ENCODE peak calls at places on chromosomes 4 and X, in seven cellular contexts. One of them, this sample, is unnamed.

GRCh38 chr4:89249716-89250361 is 57.8 kb downstream of the GPRIN3 start:
- DNase-seq in adrenal gland: no peak
- DNase-seq in transverse colon: no peak
- DNase-seq in CD8-positive, alpha-beta memory T cell: no peak
- DNase-seq in esophagus muscularis mucosa: no peak
- DNase-seq in PC-3: no peak
- DNase-seq in left ventricle myocardium inferior: no peak
- DNase-seq in this sample: no peak

GRCh38 chrX:121161501-121161933 is 114.1 kb downstream of the GLUD2 start:
- DNase-seq in adrenal gland: no peak
- DNase-seq in transverse colon: no peak
- DNase-seq in CD8-positive, alpha-beta memory T cell: no peak
- DNase-seq in esophagus muscularis mucosa: no peak
- DNase-seq in PC-3: no peak
- DNase-seq in left ventricle myocardium inferior: no peak
- DNase-seq in this sample: no peak

GRCh38 chr4:151573945-151574344 is 165.0 kb downstream of the FHIP1A start:
- DNase-seq in adrenal gland: no peak
- DNase-seq in transverse colon: peak; percentile 72
- DNase-seq in CD8-positive, alpha-beta memory T cell: no peak
- DNase-seq in esophagus muscularis mucosa: no peak
- DNase-seq in PC-3: peak; percentile 61
- DNase-seq in left ventricle myocardium inferior: no peak
- DNase-seq in this sample: no peak

GRCh38 chr4:174265917-174266316 is 17.6 kb downstream of the FBXO8 start:
- DNase-seq in adrenal gland: no peak
- DNase-seq in transverse colon: no peak
- DNase-seq in CD8-positive, alpha-beta memory T cell: no peak
- DNase-seq in esophagus muscularis mucosa: no peak
- DNase-seq in PC-3: no peak
- DNase-seq in left ventricle myocardium inferior: no peak
- DNase-seq in this sample: no peak

GRCh38 chrX:51148848-51149247 is 183.8 kb upstream of the NUDT10 start:
- DNase-seq in adrenal gland: peak; percentile 29
- DNase-seq in transverse colon: no peak
- DNase-seq in CD8-positive, alpha-beta memory T cell: no peak
- DNase-seq in esophagus muscularis mucosa: no peak
- DNase-seq in PC-3: peak; percentile 27
- DNase-seq in left ventricle myocardium inferior: no peak
- DNase-seq in this sample: no peak

GRCh38 chrX:33970028-33970932 is 161.8 kb downstream of the FAM47A start:
- DNase-seq in adrenal gland: no peak
- DNase-seq in transverse colon: no peak
- DNase-seq in CD8-positive, alpha-beta memory T cell: no peak
- DNase-seq in esophagus muscularis mucosa: no peak
- DNase-seq in PC-3: no peak
- DNase-seq in left ventricle myocardium inferior: no peak
- DNase-seq in this sample: no peak

GRCh38 chr4:98474408-98474844 is 184.0 kb downstream of the TSPAN5 start:
- DNase-seq in adrenal gland: no peak
- DNase-seq in transverse colon: no peak
- DNase-seq in CD8-positive, alpha-beta memory T cell: no peak
- DNase-seq in esophagus muscularis mucosa: no peak
- DNase-seq in PC-3: peak; percentile 63
- DNase-seq in left ventricle myocardium inferior: no peak
- DNase-seq in this sample: no peak

GRCh38 chr4:186134254-186134653 is 29.8 kb downstream of the FAM149A start:
- DNase-seq in adrenal gland: no peak
- DNase-seq in transverse colon: peak; percentile 20
- DNase-seq in CD8-positive, alpha-beta memory T cell: no peak
- DNase-seq in esophagus muscularis mucosa: peak; percentile 47
- DNase-seq in PC-3: no peak
- DNase-seq in left ventricle myocardium inferior: no peak
- DNase-seq in this sample: no peak

GRCh38 chrX:40922307-40922706 is 162.9 kb upstream of the USP9X start:
- DNase-seq in adrenal gland: no peak
- DNase-seq in transverse colon: no peak
- DNase-seq in CD8-positive, alpha-beta memory T cell: no peak
- DNase-seq in esophagus muscularis mucosa: no peak
- DNase-seq in PC-3: peak; percentile 81
- DNase-seq in left ventricle myocardium inferior: no peak
- DNase-seq in this sample: no peak

GRCh38 chr4:154946113-154946512 is 165.0 kb downstream of the RBM46 start:
- DNase-seq in adrenal gland: no peak
- DNase-seq in transverse colon: no peak
- DNase-seq in CD8-positive, alpha-beta memory T cell: no peak
- DNase-seq in esophagus muscularis mucosa: no peak
- DNase-seq in PC-3: no peak
- DNase-seq in left ventricle myocardium inferior: no peak
- DNase-seq in this sample: no peak

GRCh38 chr4:186067757-186068385 is 1.1 kb upstream of the TLR3 start:
- DNase-seq in adrenal gland: peak; percentile 74
- DNase-seq in transverse colon: peak; percentile 80
- DNase-seq in CD8-positive, alpha-beta memory T cell: peak; percentile 15
- DNase-seq in esophagus muscularis mucosa: no peak
- DNase-seq in PC-3: peak; percentile 58
- DNase-seq in left ventricle myocardium inferior: peak; percentile 41
- DNase-seq in this sample: peak; percentile 78

GRCh38 chrX:31423575-31424284 is 351.9 kb upstream of the FTHL17 start:
- DNase-seq in adrenal gland: peak; percentile 39
- DNase-seq in transverse colon: peak; percentile 19
- DNase-seq in CD8-positive, alpha-beta memory T cell: no peak
- DNase-seq in esophagus muscularis mucosa: no peak
- DNase-seq in PC-3: peak; percentile 51
- DNase-seq in left ventricle myocardium inferior: peak; percentile 17
- DNase-seq in this sample: no peak

GRCh38 chrX:40152706-40153334 is 55.1 kb upstream of the BCOR start:
- DNase-seq in adrenal gland: peak; percentile 43
- DNase-seq in transverse colon: peak; percentile 52
- DNase-seq in CD8-positive, alpha-beta memory T cell: no peak
- DNase-seq in esophagus muscularis mucosa: no peak
- DNase-seq in PC-3: peak; percentile 50
- DNase-seq in left ventricle myocardium inferior: peak; percentile 53
- DNase-seq in this sample: no peak

GRCh38 chr4:123564758-123565346 is 168.3 kb downstream of the SPRY1 start:
- DNase-seq in adrenal gland: peak; percentile 27
- DNase-seq in transverse colon: peak; percentile 66
- DNase-seq in CD8-positive, alpha-beta memory T cell: peak; percentile 56
- DNase-seq in esophagus muscularis mucosa: no peak
- DNase-seq in PC-3: peak; percentile 78
- DNase-seq in left ventricle myocardium inferior: no peak
- DNase-seq in this sample: no peak

GRCh38 chrX:122906726-122907125 is 277.4 kb upstream of the GRIA3 start:
- DNase-seq in adrenal gland: no peak
- DNase-seq in transverse colon: no peak
- DNase-seq in CD8-positive, alpha-beta memory T cell: no peak
- DNase-seq in esophagus muscularis mucosa: no peak
- DNase-seq in PC-3: no peak
- DNase-seq in left ventricle myocardium inferior: no peak
- DNase-seq in this sample: no peak

GRCh38 chrX:128800138-128800537 is 723.2 kb downstream of the SMARCA1 start:
- DNase-seq in adrenal gland: no peak
- DNase-seq in transverse colon: no peak
- DNase-seq in CD8-positive, alpha-beta memory T cell: no peak
- DNase-seq in esophagus muscularis mucosa: no peak
- DNase-seq in PC-3: no peak
- DNase-seq in left ventricle myocardium inferior: no peak
- DNase-seq in this sample: no peak

GRCh38 chr4:148443550-148444295 is 1.5 kb upstream of the NR3C2 start:
- DNase-seq in adrenal gland: peak; percentile 39
- DNase-seq in transverse colon: peak; percentile 40
- DNase-seq in CD8-positive, alpha-beta memory T cell: peak; percentile 55
- DNase-seq in esophagus muscularis mucosa: no peak
- DNase-seq in PC-3: peak; percentile 5
- DNase-seq in left ventricle myocardium inferior: peak; percentile 41
- DNase-seq in this sample: peak; percentile 61

GRCh38 chrX:155053656-155054055 is 17.3 kb downstream of the CMC4 start:
- DNase-seq in adrenal gland: no peak
- DNase-seq in transverse colon: no peak
- DNase-seq in CD8-positive, alpha-beta memory T cell: no peak
- DNase-seq in esophagus muscularis mucosa: no peak
- DNase-seq in PC-3: no peak
- DNase-seq in left ventricle myocardium inferior: no peak
- DNase-seq in this sample: no peak

GRCh38 chrX:153469811-153470410 is 465 bp downstream of the HAUS7 start:
- DNase-seq in adrenal gland: peak; percentile 26
- DNase-seq in transverse colon: no peak
- DNase-seq in CD8-positive, alpha-beta memory T cell: no peak
- DNase-seq in esophagus muscularis mucosa: no peak
- DNase-seq in PC-3: peak; percentile 28
- DNase-seq in left ventricle myocardium inferior: no peak
- DNase-seq in this sample: no peak

GRCh38 chr4:33696066-33696465 is 2548.2 kb downstream of the ARAP2 start:
- DNase-seq in adrenal gland: no peak
- DNase-seq in transverse colon: no peak
- DNase-seq in CD8-positive, alpha-beta memory T cell: no peak
- DNase-seq in esophagus muscularis mucosa: no peak
- DNase-seq in PC-3: peak; percentile 18
- DNase-seq in left ventricle myocardium inferior: no peak
- DNase-seq in this sample: no peak

GRCh38 chr4:140237616-140238352 is 83.8 kb upstream of the MAML3 start:
- DNase-seq in adrenal gland: peak; percentile 35
- DNase-seq in transverse colon: peak; percentile 71
- DNase-seq in CD8-positive, alpha-beta memory T cell: no peak
- DNase-seq in esophagus muscularis mucosa: no peak
- DNase-seq in PC-3: no peak
- DNase-seq in left ventricle myocardium inferior: peak; percentile 79
- DNase-seq in this sample: peak; percentile 81
- H3K4me1 ChIP-seq in adrenal gland: peaks cover 27% of the 10 kb centered on the region
- H3K4me1 ChIP-seq in transverse colon: peaks cover 27% of the 10 kb centered on the region
- H3K4me1 ChIP-seq in CD8-positive, alpha-beta memory T cell: peaks cover 7% of the 10 kb centered on the region
- H3K4me1 ChIP-seq in esophagus muscularis mucosa: peaks cover 42% of the 10 kb centered on the region
- H3K4me1 ChIP-seq in PC-3: peaks cover 9% of the 10 kb centered on the region
- H3K4me1 ChIP-seq in left ventricle myocardium inferior: peaks cover 50% of the 10 kb centered on the region
- H3K4me1 ChIP-seq in this sample: no peaks in the 10 kb centered on the region

DNA sequence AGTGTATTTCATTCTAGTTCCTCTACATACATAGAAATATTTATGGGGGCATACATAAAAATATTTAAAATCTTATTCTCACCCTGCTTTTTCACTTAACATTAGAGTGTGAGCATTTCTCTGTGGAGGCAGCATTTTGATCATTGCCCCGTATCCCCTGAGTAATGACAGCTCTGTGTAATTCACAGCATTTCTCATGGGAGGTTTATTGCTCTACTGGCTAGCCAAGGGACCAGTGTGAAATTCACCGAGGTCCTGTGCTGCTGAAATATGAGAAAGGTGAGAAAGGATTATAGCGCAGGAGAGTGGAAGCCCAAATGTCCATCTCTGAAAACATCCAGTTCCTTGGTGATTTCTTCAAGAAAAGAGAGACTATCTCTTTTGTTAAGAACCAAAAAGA is 22.9 kb downstream of the PDGFC start:
- DNase-seq in adrenal gland: no peak
- DNase-seq in transverse colon: no peak
- DNase-seq in CD8-positive, alpha-beta memory T cell: no peak
- DNase-seq in esophagus muscularis mucosa: no peak
- DNase-seq in PC-3: no peak
- DNase-seq in left ventricle myocardium inferior: no peak
- DNase-seq in this sample: no peak
- H3K4me1 ChIP-seq in adrenal gland: peaks cover 55% of the 10 kb centered on the region
- H3K4me1 ChIP-seq in transverse colon: peaks cover 5% of the 10 kb centered on the region
- H3K4me1 ChIP-seq in CD8-positive, alpha-beta memory T cell: no peaks in the 10 kb centered on the region
- H3K4me1 ChIP-seq in esophagus muscularis mucosa: peaks cover 100% of the 10 kb centered on the region
- H3K4me1 ChIP-seq in PC-3: peaks cover 84% of the 10 kb centered on the region
- H3K4me1 ChIP-seq in left ventricle myocardium inferior: peaks cover 85% of the 10 kb centered on the region
- H3K4me1 ChIP-seq in this sample: no peaks in the 10 kb centered on the region

GRCh38 chr4:184448828-184449227 is 25.5 kb downstream of the IRF2 start:
- DNase-seq in adrenal gland: peak; percentile 73
- DNase-seq in transverse colon: peak; percentile 44
- DNase-seq in CD8-positive, alpha-beta memory T cell: no peak
- DNase-seq in esophagus muscularis mucosa: no peak
- DNase-seq in PC-3: no peak
- DNase-seq in left ventricle myocardium inferior: peak; percentile 52
- DNase-seq in this sample: peak; percentile 66
- H3K4me1 ChIP-seq in adrenal gland: peaks cover 89% of the 10 kb centered on the region
- H3K4me1 ChIP-seq in transverse colon: peaks cover 28% of the 10 kb centered on the region
- H3K4me1 ChIP-seq in CD8-positive, alpha-beta memory T cell: peaks cover 92% of the 10 kb centered on the region
- H3K4me1 ChIP-seq in esophagus muscularis mucosa: peaks cover 87% of the 10 kb centered on the region
- H3K4me1 ChIP-seq in PC-3: peaks cover 20% of the 10 kb centered on the region
- H3K4me1 ChIP-seq in left ventricle myocardium inferior: peaks cover 100% of the 10 kb centered on the region
- H3K4me1 ChIP-seq in this sample: no peaks in the 10 kb centered on the region

GRCh38 chr4:2284934-2285664 is 23.2 kb upstream of the MXD4 start:
- DNase-seq in adrenal gland: peak; percentile 4
- DNase-seq in transverse colon: no peak
- DNase-seq in CD8-positive, alpha-beta memory T cell: no peak
- DNase-seq in esophagus muscularis mucosa: no peak
- DNase-seq in PC-3: peak; percentile 52
- DNase-seq in left ventricle myocardium inferior: no peak
- DNase-seq in this sample: no peak

GRCh38 chr4:2287594-2287915 is 25.6 kb upstream of the MXD4 start:
- DNase-seq in adrenal gland: no peak
- DNase-seq in transverse colon: no peak
- DNase-seq in CD8-positive, alpha-beta memory T cell: no peak
- DNase-seq in esophagus muscularis mucosa: no peak
- DNase-seq in PC-3: no peak
- DNase-seq in left ventricle myocardium inferior: no peak
- DNase-seq in this sample: no peak

GRCh38 chr4:2284161-2284933 is 22.4 kb upstream of the MXD4 start:
- DNase-seq in adrenal gland: peak; percentile 1
- DNase-seq in transverse colon: no peak
- DNase-seq in CD8-positive, alpha-beta memory T cell: no peak
- DNase-seq in esophagus muscularis mucosa: no peak
- DNase-seq in PC-3: no peak
- DNase-seq in left ventricle myocardium inferior: peak; percentile 5
- DNase-seq in this sample: no peak

GRCh38 chr4:2286904-2287593 is 25.1 kb upstream of the MXD4 start:
- DNase-seq in adrenal gland: peak; percentile 7
- DNase-seq in transverse colon: no peak
- DNase-seq in CD8-positive, alpha-beta memory T cell: no peak
- DNase-seq in esophagus muscularis mucosa: no peak
- DNase-seq in PC-3: no peak
- DNase-seq in left ventricle myocardium inferior: no peak
- DNase-seq in this sample: no peak

GRCh38 chr4:2285665-2286381 is 23.9 kb upstream of the MXD4 start:
- DNase-seq in adrenal gland: peak; percentile 6
- DNase-seq in transverse colon: peak; percentile 4
- DNase-seq in CD8-positive, alpha-beta memory T cell: no peak
- DNase-seq in esophagus muscularis mucosa: no peak
- DNase-seq in PC-3: no peak
- DNase-seq in left ventricle myocardium inferior: peak; percentile 11
- DNase-seq in this sample: no peak
- H3K4me1 ChIP-seq in adrenal gland: no peaks in the 10 kb centered on the region
- H3K4me1 ChIP-seq in transverse colon: no peaks in the 10 kb centered on the region
- H3K4me1 ChIP-seq in CD8-positive, alpha-beta memory T cell: peaks cover 63% of the 10 kb centered on the region
- H3K4me1 ChIP-seq in esophagus muscularis mucosa: no peaks in the 10 kb centered on the region
- H3K4me1 ChIP-seq in PC-3: peaks cover 11% of the 10 kb centered on the region
- H3K4me1 ChIP-seq in left ventricle myocardium inferior: no peaks in the 10 kb centered on the region
- H3K4me1 ChIP-seq in this sample: peaks cover 5% of the 10 kb centered on the region

GRCh38 chr4:8186883-8187282 is 12.2 kb upstream of the SH3TC1 start:
- DNase-seq in adrenal gland: no peak
- DNase-seq in transverse colon: no peak
- DNase-seq in CD8-positive, alpha-beta memory T cell: no peak
- DNase-seq in esophagus muscularis mucosa: no peak
- DNase-seq in PC-3: no peak
- DNase-seq in left ventricle myocardium inferior: no peak
- DNase-seq in this sample: no peak
- H3K4me1 ChIP-seq in adrenal gland: peaks cover 22% of the 10 kb centered on the region
- H3K4me1 ChIP-seq in transverse colon: no peaks in the 10 kb centered on the region
- H3K4me1 ChIP-seq in CD8-positive, alpha-beta memory T cell: no peaks in the 10 kb centered on the region
- H3K4me1 ChIP-seq in esophagus muscularis mucosa: peaks cover 53% of the 10 kb centered on the region
- H3K4me1 ChIP-seq in PC-3: peaks cover 68% of the 10 kb centered on the region
- H3K4me1 ChIP-seq in left ventricle myocardium inferior: peaks cover 75% of the 10 kb centered on the region
- H3K4me1 ChIP-seq in this sample: peaks cover 73% of the 10 kb centered on the region

GRCh38 chr4:139077567-139078355 is 62.2 kb downstream of the NOCT start:
- DNase-seq in adrenal gland: no peak
- DNase-seq in transverse colon: no peak
- DNase-seq in CD8-positive, alpha-beta memory T cell: no peak
- DNase-seq in esophagus muscularis mucosa: no peak
- DNase-seq in PC-3: no peak
- DNase-seq in left ventricle myocardium inferior: no peak
- DNase-seq in this sample: no peak
- H3K4me1 ChIP-seq in adrenal gland: peaks cover 54% of the 10 kb centered on the region
- H3K4me1 ChIP-seq in transverse colon: no peaks in the 10 kb centered on the region
- H3K4me1 ChIP-seq in CD8-positive, alpha-beta memory T cell: peaks cover 72% of the 10 kb centered on the region
- H3K4me1 ChIP-seq in esophagus muscularis mucosa: peaks cover 89% of the 10 kb centered on the region
- H3K4me1 ChIP-seq in PC-3: peaks cover 19% of the 10 kb centered on the region
- H3K4me1 ChIP-seq in left ventricle myocardium inferior: peaks cover 94% of the 10 kb centered on the region
- H3K4me1 ChIP-seq in this sample: peaks cover 62% of the 10 kb centered on the region